ENCODE peak calls at places on chromosomes 12 and 14, in five cellular contexts. W, U, B, P and R are unnamed samples.

GRCh38 chr12:77062846-77063461 is 2.4 kb downstream of the E2F7 start:
- DNase-seq in U (no peak), B (no peak), W (no peak), P (peak), R (no peak)

GRCh38 chr14:102079700-102079979 is 7.2 kb downstream of the HSP90AA1 start:
- DNase-seq in W (no peak), U (no peak), P (no peak), B (no peak), R (no peak)

GRCh38 chr12:5516781-5517180 is 84.9 kb downstream of the NTF3 start:
- DNase-seq in W (no peak), P (no peak), B (no peak), U (no peak), R (no peak)

GRCh38 chr12:106170285-106170684 is 31.5 kb upstream of the NUAK1 start:
- DNase-seq in U (no peak), P (peak), W (peak), B (no peak), R (no peak)

GRCh38 chr14:89336338-89336737 is 80.7 kb downstream of the FOXN3 start:
- DNase-seq in U (no peak), W (no peak), P (no peak), B (no peak), R (no peak)

GRCh38 chr12:26088999-26089398 is 35.8 kb downstream of the BHLHE41 start:
- DNase-seq in P (no peak), U (no peak), W (no peak), B (no peak), R (no peak)

GRCh38 chr12:26787125-26787495 is 45.9 kb downstream of the ITPR2 start:
- DNase-seq in P (peak), B (no peak), W (peak), U (no peak), R (no peak)

GRCh38 chr14:95903616-95904107 is 27.0 kb downstream of the TUNAR start:
- DNase-seq in P (no peak), U (no peak), W (no peak), B (no peak), R (no peak)

GRCh38 chr14:76926521-76927251 is 100.5 kb downstream of the LRRC74A start:
- DNase-seq in W (peak), P (peak), B (no peak), U (peak), R (no peak)

GRCh38 chr14:103033744-103034143 is 23.6 kb downstream of the CDC42BPB start:
- DNase-seq in B (no peak), W (no peak), U (no peak), P (no peak), R (peak)

GRCh38 chr14:72780771-72781170 is 113.1 kb downstream of the DPF3 start:
- DNase-seq in U (no peak), B (no peak), W (peak), P (peak), R (no peak)

GRCh38 chr12:31324116-31324844 is 1.7 kb downstream of the SINHCAF start:
- DNase-seq in U (peak), W (peak), B (peak), P (peak), R (peak)

GRCh38 chr12:125003021-125003420 is 9.6 kb downstream of the BRI3BP start:
- DNase-seq in W (no peak), B (no peak), U (no peak), P (no peak), R (no peak)

GRCh38 chr14:75443203-75443969 is 15.6 kb downstream of the JDP2 start:
- DNase-seq in U (no peak), P (no peak), B (no peak), W (peak), R (no peak)

GRCh38 chr14:95817271-95817670 is 59.4 kb upstream of the TUNAR start:
- DNase-seq in U (no peak), P (no peak), W (no peak), B (no peak), R (no peak)

GRCh38 chr12:4997939-4998338 is 45.7 kb upstream of the KCNA5 start:
- DNase-seq in B (no peak), P (peak), U (no peak), W (peak), R (no peak)

GRCh38 chr12:119989619-119990381 is 764 bp downstream of the BICDL1 start:
- DNase-seq in P (peak), B (peak), W (peak), U (peak), R (peak)

GRCh38 chr12:117921922-117922777 is 46.6 kb downstream of the KSR2 start:
- DNase-seq in P (no peak), U (no peak), B (no peak), W (no peak), R (no peak)

GRCh38 chr12:51240971-51241370 is 2.3 kb downstream of the DAZAP2 start:
- DNase-seq in U (no peak), P (no peak), W (peak), B (no peak), R (no peak)

GRCh38 chr12:51242150-51242549 is 3.5 kb downstream of the DAZAP2 start:
- DNase-seq in W (no peak), B (no peak), U (peak), P (no peak), R (no peak)

GRCh38 chr12:51238037-51238509 is 553 bp upstream of the DAZAP2 start:
- DNase-seq in P (no peak), W (no peak), B (no peak), U (no peak), R (peak)

GRCh38 chr12:51242896-51243295 is 4.3 kb downstream of the DAZAP2 start:
- DNase-seq in P (no peak), W (no peak), B (no peak), U (no peak), R (no peak)

GRCh38 chr12:51238510-51239334 is at the start of gene DAZAP2:
- DNase-seq in B (peak), W (peak), P (peak), U (peak), R (peak)
- TF ChIP-seq CTCF in B (no peak), W (no peak), P (peak), U (peak), R (peak)

DNA sequence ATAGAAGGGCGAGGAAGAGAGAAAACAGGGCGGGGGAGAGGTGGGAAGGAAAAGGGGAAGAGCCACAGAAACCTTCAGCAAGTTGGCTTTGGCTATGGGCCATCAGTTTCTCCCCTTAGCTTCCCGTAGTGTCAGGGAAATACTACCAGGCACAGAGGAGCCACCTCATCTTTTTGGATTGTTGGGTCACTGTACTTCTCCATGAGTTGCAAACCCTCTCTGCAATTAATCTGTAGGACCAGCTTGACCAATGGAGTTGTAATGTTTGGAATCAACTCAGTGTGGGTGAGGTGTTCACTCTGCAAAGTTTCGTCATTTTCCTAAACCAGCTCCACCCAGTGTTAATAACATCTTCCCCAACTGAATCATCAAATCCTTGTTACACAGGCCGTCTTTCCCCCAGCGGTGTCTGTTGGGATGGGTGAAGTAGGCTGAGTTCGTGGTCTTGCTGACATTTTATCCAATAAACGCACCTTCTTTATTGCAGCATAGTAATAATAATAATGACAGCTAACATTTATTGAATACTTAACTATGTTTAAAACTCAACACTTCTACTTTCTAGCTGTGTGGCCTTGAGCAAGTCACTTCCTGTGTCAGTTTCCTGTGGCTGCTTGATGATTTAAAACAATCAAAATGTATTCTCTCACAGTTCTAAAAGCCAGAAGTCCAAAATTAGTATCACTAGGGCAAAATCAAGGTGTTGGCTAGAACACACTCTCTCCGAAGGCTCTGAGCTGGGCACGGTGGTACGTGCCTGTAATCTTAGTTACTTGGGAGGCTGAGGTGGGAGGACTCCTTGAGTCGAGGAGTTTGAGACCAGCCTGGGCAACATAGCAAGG is 8.1 kb upstream of the GLTP start:
- DNase-seq in U (no peak), B (no peak), W (peak), P (peak), R (no peak)
- TF ChIP-seq CTCF in U (no peak), B (no peak), W (peak), P (no peak), R (no peak)

DNA sequence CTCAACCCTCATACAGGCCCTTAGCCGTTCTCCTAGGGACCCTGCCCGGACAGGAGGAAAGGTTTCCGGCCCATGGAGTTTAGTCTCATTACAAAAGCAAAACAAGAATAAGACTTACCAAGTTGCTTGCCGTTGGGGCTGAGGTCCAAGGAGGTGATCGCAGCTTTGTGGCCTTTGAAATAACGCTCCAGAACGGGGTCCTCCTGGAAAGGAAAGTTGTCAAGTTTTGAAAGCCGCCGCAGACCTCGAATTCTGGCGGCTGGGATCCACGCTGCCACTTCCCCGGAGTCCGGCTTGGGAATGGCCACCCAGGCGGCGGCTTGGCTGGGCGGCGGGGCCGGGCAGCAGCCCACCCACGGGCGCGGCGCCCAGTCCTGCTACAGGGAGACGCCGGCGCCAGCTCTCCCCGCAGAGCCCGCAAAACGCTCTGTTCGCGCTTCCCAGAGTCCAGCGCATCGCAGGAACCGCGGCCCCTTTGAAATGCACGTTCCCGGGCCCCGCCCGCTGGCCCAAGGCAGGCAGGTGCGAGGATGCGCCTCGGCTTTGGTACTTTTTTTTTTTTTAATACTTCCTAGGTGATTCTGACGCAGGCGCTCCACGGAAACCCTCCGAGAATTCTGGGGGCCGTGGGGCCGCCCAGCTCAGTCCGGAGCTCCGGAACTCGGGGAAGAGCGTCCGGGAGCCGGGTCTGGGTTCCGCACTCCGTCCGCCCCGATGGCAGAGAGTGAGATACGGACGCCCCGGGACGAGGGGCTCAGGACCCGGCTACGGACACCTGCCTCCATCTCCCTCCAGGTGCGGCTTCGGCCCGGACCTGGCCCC is 617 bp upstream of the GALNT4 start:
- DNase-seq in B (peak), U (peak), W (peak), P (no peak), R (peak)
- TF ChIP-seq CTCF in B (peak), U (peak), W (no peak), P (peak), R (peak)

GRCh38 chr14:55582741-55583140 is 2.7 kb downstream of the KTN1 start:
- DNase-seq in W (no peak), P (no peak), U (no peak), B (no peak), R (no peak)

GRCh38 chr14:55578511-55578910 is 1.5 kb upstream of the KTN1 start:
- DNase-seq in P (no peak), U (no peak), B (no peak), W (peak), R (no peak)

GRCh38 chr14:55579724-55580400 is at the start of gene KTN1:
- DNase-seq in P (peak), U (peak), B (peak), W (peak), R (peak)

GRCh38 chr14:55581011-55581806 is 1.2 kb downstream of the KTN1 start:
- DNase-seq in B (peak), P (peak), W (peak), U (peak), R (peak)

DNA sequence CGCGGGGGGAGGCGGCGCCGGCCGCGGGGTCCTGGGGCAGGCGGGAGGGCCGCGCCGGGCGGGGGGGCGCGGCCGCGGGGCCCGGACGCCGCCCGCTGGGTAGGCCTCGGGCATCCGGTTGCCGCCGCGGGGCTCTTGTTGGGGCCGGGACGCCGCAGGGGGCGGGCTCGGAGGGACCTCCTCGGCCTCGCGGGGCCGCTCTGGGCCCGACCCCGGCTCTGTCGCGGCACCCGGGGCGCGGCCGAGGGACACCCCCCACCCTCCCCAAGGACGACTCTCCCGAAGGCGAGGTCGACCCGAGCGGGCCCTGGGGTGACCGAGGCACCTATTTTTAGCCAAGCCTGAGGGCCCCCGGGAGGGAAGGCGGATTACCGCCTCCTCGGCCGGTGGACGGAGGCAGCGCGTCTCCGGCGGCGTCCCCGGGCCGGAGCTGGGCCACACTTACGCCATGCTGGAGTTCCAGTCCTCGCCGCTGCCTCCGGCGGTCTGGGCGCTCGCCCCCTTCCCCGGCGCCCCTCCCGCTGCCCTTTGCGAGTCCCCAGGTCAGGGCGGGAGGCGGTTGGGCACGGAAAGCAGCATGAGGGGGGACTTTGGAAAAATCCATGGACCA is 499 bp downstream of the KTN1 start:
- DNase-seq in B (peak), W (no peak), U (peak), P (peak), R (peak)
- TF ChIP-seq CTCF in B (no peak), W (no peak), U (peak), P (no peak), R (peak)

DNA sequence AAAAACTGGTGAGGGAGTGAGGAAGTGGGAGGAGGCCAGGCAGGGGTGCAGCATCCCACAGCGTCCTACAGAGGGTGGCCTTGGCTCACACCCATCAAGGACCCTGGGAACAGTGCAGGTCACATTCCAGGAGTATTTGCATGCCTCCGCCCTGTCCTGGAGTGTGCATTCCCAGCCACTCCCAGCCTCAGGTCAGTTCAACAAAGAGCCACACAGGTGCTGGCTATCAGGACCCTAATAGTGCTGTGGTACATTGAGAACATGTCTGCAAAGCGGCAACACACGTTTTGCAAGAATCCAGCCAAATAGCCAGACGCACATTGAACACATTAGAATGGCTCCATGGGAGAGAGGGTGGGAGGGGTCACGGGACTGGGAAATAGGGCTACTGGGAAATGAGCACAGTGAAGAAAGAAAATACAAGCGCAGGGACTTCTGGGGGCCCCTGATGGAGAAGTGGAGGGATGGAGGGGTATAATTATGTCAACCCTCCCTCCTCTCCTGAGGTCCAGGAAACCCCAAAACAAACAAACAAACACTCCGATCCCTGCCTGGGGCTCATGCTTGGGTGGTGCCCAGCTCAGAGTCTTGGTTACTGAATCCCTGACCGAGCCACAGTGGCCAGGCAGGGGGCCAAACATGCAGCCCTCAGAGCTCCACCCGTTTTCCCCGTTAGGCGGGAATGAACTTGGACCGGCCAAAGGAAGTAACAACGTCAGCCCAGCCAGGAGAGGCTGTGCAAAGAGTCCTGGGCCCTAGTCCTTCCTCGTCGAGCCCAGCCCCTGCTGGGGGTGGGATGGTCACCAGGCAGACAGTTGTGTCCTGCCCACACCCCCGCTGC is 36.4 kb downstream of the CMKLR1 start:
- DNase-seq in U (peak), B (no peak), W (peak), P (peak), R (peak)
- TF ChIP-seq CTCF in U (peak), B (no peak), W (no peak), P (no peak), R (no peak)

DNA sequence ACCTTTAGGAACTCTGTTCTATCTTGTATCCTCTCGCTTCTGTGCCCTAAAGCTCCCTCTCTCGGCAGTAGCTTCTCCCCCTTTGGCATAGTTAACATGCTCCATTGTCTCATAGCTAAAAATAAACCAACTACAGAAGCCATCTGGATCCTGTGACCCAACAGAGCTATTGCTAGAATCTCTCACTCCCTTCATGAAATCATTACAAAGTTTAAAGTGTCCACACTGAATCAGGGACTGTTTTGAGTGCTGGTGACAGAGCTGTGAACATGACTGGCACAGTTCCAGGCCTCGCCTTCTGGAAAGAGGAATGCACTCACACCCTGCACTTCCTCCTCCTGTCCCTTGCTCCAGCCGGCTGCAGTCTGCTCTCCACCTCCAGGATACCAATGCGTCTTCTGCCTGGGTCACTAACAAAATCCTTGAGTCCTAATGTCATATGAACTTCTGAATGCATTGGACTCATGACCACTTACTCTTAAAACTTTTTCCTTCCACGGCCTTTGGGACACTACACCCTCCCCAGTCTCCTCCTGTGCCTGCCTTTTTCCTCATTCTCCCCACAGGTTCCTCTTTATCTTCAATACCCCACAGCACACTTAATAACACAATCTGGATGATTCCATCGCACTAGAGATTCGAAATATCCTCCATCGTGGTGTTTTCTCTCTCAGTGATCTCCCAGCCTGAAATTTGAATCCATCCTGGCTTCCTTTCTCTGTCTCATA is 13.2 kb downstream of the PLBD1 start:
- DNase-seq in P (peak), W (peak), B (no peak), U (peak), R (peak)
- TF ChIP-seq CTCF in P (peak), W (no peak), B (no peak), U (peak), R (no peak)

GRCh38 chr12:42590324-42590934 is 883 bp upstream of the PRICKLE1 start:
- DNase-seq in U (peak), W (no peak), P (peak), B (peak), R (peak)

GRCh38 chr12:42588308-42588836 is 1.2 kb downstream of the PRICKLE1 start:
- DNase-seq in W (peak), B (no peak), U (no peak), P (peak), R (no peak)

GRCh38 chr12:42589465-42590323 is at the start of gene PRICKLE1:
- DNase-seq in W (peak), U (peak), B (peak), P (peak), R (peak)

GRCh38 chr12:42587564-42588307 is 1.8 kb downstream of the PRICKLE1 start:
- DNase-seq in U (no peak), W (no peak), B (no peak), P (peak), R (no peak)

DNA sequence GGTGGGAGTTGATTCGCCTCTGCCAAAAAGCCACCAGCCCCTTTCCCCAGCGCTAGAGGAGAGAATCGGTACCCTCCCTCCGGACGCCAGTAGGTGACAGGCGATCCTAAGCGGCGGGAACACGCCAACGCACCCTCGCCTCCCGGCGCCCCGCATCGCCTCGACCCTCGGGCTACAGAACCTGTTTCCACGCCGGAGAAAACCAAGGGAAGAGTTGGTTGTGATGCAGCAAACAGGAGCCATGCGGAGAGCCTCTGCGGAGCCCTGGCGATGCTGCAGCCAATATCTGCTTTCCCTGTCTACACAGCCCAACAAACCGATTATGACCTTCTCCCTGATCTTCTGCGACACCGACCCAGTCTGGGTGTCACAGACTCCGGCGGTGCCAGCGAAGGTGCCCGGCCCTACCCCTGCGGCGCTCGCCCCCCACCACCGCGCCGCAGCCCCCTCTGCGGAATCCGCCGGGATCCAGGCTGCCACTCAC is 523 bp downstream of the PRICKLE1 start:
- DNase-seq in B (peak), U (peak), P (peak), W (no peak), R (peak)
- TF ChIP-seq CTCF in B (peak), U (peak), P (peak), W (peak), R (no peak)